ENCODE peak calls at places on chromosomes 2 and 18, in four cellular contexts. C is GM10248, Q is endodermal cell, L is transverse colon. O is an unnamed sample.

GRCh38 chr18:10353791-10354190 is 100.6 kb upstream of the APCDD1 start:
- DNase-seq in L (no peak), Q (no peak), C (no peak), O (no peak)

GRCh38 chr18:12005542-12006487 is 24.5 kb downstream of the IMPA2 start:
- DNase-seq in Q (no peak), C (no peak), L (peak), O (no peak)

GRCh38 chr18:66508937-66509336 is 95.0 kb downstream of the CDH19 start:
- DNase-seq in Q (no peak), C (no peak), L (no peak), O (no peak)

GRCh38 chr2:209579236-209579749 is 155.4 kb downstream of the MAP2 start:
- DNase-seq in C (no peak), L (no peak), Q (peak), O (peak)

GRCh38 chr2:201574754-201575153 is 68.5 kb downstream of the TMEM237 start:
- DNase-seq in C (no peak), L (no peak), Q (no peak), O (no peak)

GRCh38 chr2:43171789-43172188 is 54.6 kb downstream of the ZFP36L2 start:
- DNase-seq in C (no peak), Q (peak), L (peak), O (no peak)

GRCh38 chr2:30803281-30803680 is 4.0 kb downstream of the CAPN13 start:
- DNase-seq in C (no peak), Q (no peak), L (no peak), O (no peak)

GRCh38 chr2:16525265-16525887 is 140.3 kb downstream of the CYRIA start:
- DNase-seq in L (peak), C (peak), Q (peak), O (peak)

GRCh38 chr2:238963164-238963969 is 115.5 kb downstream of the TWIST2 start:
- DNase-seq in C (no peak), L (no peak), Q (no peak), O (no peak)

GRCh38 chr2:173656086-173656485 is 301.4 kb downstream of the CDCA7 start:
- DNase-seq in Q (no peak), L (no peak), C (no peak), O (no peak)

GRCh38 chr2:218964041-218964771 is 4.7 kb downstream of the CDK5R2 start:
- DNase-seq in L (no peak), C (no peak), Q (peak), O (peak)

GRCh38 chr2:165369131-165369935 is 100.2 kb upstream of the CSRNP3 start:
- DNase-seq in L (no peak), Q (peak), C (no peak), O (no peak)

GRCh38 chr2:231364061-231364460 is 31.4 kb upstream of the B3GNT7 start:
- DNase-seq in C (no peak), L (peak), Q (no peak), O (no peak)

GRCh38 chr18:37442477-37442876 is 123.1 kb downstream of the CELF4 start:
- DNase-seq in Q (no peak), C (no peak), L (no peak), O (no peak)

GRCh38 chr2:181203412-181203811 is 223.0 kb downstream of the UBE2E3 start:
- DNase-seq in C (no peak), L (no peak), Q (no peak), O (no peak)

GRCh38 chr2:42223822-42224268 is 54.7 kb downstream of the EML4 start:
- DNase-seq in Q (no peak), L (no peak), C (no peak), O (no peak)

GRCh38 chr18:506264-506663 is 5.8 kb upstream of the COLEC12 start:
- DNase-seq in C (no peak), L (no peak), Q (no peak), O (no peak)

GRCh38 chr18:10205136-10205535 is 249.3 kb upstream of the APCDD1 start:
- DNase-seq in Q (no peak), C (no peak), L (no peak), O (no peak)

GRCh38 chr18:26456070-26456491 is 92.3 kb downstream of the KCTD1 start:
- DNase-seq in C (no peak), Q (no peak), L (no peak), O (no peak)

GRCh38 chr2:201964631-201965206 is 68.9 kb upstream of the FZD7 start:
- DNase-seq in L (no peak), C (no peak), Q (no peak), O (no peak)

GRCh38 chr18:44826418-44827259 is 146.0 kb downstream of the SETBP1 start:
- DNase-seq in C (no peak), L (peak), Q (no peak), O (no peak)

GRCh38 chr18:26556573-26556972 is 8.2 kb upstream of the KCTD1 start:
- DNase-seq in Q (no peak), C (peak), L (no peak), O (no peak)

GRCh38 chr18:56461151-56461550 is 177.2 kb downstream of the TXNL1 start:
- DNase-seq in L (no peak), Q (no peak), C (no peak), O (no peak)

GRCh38 chr18:8003878-8004675 is 437.0 kb downstream of the PTPRM start:
- DNase-seq in C (no peak), Q (no peak), L (no peak), O (no peak)

GRCh38 chr18:3867768-3868445 is 417.9 kb downstream of the TGIF1 start:
- DNase-seq in L (no peak), Q (no peak), C (no peak), O (no peak)

DNA sequence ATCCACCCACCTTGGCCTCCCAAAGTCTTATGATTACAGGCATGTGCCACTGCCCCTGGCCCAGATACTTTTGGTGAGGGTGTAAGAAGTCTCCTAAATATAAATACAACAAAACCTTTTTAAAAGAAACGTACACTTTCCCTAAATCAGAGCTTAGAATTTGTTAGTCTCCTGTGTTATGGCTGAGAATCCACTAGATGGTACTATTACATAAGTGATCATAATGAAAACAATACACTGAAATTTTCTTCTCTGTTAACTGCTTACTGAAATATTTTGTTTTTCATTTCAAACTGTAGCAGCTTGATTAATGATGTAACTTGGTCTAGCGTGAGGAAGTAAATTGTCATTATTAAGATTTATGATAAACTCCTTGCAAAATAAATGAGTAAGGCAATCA is 74.8 kb upstream of the FAM98A start:
- DNase-seq in Q (no peak), C (no peak), L (no peak), O (no peak)
- TF ChIP-seq CTCF in Q (peak), C (peak), L (no peak), O (no peak)

DNA sequence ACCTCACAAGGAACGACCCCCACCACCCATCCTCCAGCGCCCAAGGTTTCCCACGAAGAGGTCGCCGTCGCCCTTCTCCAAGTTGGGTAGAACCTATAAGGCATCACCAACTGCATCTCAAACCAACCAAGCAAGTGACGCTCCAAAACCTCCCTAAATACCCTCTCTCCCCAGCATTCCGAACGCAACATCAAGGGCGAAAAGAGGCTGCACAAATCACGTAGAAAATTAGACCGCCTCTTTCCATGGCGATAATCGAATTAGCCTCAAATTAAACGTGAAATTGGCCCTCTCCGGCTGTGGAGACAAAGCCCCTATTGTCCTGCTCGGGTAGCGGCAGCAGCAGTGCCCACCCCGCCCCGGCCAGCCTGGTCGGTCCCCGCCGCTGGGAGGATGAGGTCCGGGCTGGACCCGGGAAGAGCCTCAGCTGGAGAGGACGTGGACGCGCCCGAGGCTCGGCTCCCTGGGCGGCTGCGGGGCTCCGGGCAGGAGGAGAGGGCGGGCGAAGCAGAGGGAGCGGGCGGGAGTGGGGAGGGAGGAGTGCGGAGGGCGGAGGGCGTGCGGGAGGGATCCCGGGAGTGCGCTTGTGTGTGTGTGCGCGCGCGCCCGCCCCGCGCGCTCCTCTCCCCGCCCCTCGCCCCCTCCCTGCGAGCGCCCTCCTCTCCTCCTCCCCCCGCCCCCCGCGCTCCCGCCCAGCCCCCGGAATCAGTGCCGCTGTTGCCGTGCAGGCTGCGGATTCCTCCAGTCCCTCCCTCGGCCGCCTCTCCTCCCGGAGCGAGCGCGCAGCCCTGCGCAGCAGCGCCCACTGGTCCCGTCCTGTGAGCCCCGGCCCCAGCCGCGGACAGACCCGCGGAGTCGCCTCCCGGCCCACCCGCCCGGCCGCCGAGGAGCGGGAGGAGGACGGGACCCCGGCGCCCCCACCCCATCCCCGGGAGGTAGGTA is at the start of gene SPTBN1:
- DNase-seq in L (peak), Q (peak), C (peak), O (peak)
- TF ChIP-seq CTCF in L (no peak), Q (peak), C (no peak), O (no peak)

GRCh38 chr18:77061946-77062517 is 70.6 kb downstream of the MBP start:
- DNase-seq in Q (peak), C (no peak), L (no peak), O (no peak)
- TF ChIP-seq CTCF in Q (peak), C (peak), L (no peak), O (no peak)

DNA sequence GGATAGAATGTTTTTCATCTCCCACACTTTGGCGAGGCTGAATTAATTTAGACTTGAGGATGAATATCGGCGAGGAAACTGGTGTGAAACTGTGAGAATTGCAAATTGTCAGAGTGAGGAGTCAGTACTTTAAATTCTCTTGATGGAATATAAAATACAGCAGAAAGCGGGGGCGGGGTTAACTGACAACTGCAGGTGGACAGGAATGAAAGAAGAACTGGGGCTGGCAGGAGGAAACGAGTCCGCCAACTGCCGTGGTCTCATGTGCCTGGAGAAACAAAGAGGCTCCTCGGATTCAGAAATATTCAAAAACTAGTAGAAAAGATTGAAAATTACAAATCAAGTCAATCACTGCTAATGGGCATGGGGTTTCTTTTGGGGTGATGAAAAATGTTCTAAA is 44.3 kb downstream of the MOGAT1 start:
- DNase-seq in L (peak), C (peak), Q (no peak), O (no peak)
- TF ChIP-seq CTCF in L (no peak), C (no peak), Q (no peak), O (no peak)

GRCh38 chr2:70805987-70806386 is 14.4 kb downstream of the CLEC4F start:
- DNase-seq in C (no peak), L (no peak), Q (no peak), O (no peak)

GRCh38 chr2:70808983-70809958 is 11.1 kb downstream of the CLEC4F start:
- DNase-seq in Q (no peak), C (no peak), L (no peak), O (peak)

GRCh38 chr2:70806620-70807019 is 13.8 kb downstream of the CLEC4F start:
- DNase-seq in Q (no peak), L (no peak), C (no peak), O (no peak)

GRCh38 chr2:70807828-70808118 is 12.6 kb downstream of the CLEC4F start:
- DNase-seq in Q (no peak), L (no peak), C (no peak), O (no peak)

GRCh38 chr2:70807102-70807827 is 13.1 kb downstream of the CLEC4F start:
- DNase-seq in L (no peak), C (no peak), Q (no peak), O (no peak)
- TF ChIP-seq CTCF in L (no peak), C (no peak), Q (no peak), O (no peak)

GRCh38 chr18:80247403-80247916 is at the start of gene PARD6G:
- DNase-seq in Q (peak), C (peak), L (peak), O (peak)
- TF ChIP-seq CTCF in Q (no peak), C (no peak), L (peak), O (no peak)

DNA sequence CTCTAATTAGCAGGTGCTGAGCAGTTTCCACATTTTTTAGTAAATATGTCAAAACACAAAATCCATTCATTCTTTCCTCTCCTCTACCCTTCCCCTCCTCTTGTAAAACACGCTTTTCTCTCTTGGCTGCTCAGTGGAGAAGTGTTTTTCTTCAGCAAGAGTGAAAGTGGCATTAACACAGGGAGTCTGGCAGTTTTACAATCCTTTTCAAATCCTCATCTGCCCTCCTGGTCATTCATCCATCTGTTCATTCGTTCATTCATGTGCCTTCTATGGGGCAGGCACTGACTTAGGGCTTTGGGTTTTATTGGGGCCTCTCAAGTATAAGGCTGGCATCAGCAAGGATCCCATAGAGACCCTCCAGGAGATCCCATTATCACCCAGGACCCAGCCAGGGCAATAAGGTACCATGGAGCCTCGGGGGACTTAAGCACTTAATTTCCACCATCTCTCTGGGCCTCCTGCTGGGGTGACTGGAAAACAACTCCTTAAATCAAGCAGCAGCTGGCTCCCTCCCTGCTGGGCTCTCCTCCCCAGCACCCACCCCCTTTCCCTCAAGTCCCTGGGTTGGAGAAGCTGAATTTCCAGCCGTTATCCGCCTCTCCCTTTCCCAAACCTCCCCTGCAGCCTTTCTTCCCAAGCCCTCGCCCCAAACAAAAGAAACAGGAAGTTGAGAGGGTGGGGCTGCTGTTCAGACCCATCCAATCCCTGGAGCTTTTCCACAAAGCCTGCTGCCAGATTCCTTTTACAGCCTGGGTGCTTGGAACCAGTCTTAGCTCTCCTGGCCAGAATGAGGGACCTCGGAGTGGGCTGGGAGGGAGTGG is 32.6 kb downstream of the MARCHF4 start:
- DNase-seq in Q (peak), L (no peak), C (no peak), O (peak)
- TF ChIP-seq CTCF in Q (peak), L (no peak), C (no peak), O (no peak)

DNA sequence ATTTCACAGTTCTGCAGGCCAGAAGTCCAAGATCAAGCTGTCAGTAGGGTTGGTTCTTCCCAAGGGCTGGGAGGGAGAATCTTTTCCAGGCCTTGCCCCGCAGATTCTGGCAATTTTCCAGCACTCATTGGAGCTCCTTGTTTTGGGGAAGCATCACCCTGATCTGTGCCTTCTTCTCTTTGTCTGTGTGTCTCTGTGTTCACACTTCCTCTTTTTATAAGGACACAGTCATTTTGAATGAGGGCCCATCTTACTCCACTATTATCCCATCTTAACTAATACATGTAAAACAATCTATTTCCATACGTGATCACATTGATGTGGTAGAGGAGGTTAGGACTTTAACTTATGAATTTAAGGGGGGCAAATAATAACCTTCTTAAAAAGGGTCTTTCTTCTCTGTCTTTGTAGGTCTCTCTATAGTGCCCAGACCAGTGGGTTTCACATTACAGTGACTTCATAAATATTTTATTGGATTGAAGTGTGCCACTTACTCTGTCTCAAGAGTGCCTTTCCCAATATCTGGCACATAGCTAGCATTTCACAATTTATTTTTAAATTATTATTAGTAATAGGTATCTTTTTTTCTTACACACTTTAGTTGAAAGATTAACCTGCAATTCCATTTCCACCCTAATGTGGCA is 68.9 kb upstream of the CBLN2 start:
- DNase-seq in C (no peak), L (no peak), Q (no peak), O (no peak)
- TF ChIP-seq CTCF in C (no peak), L (no peak), Q (no peak), O (no peak)

O was measured in glutamatergic neuron.